ENCODE peak calls at places on chromosomes 12 and 14, in nine cellular contexts. Z is suprapubic skin, W is sigmoid colon, G is esophagus muscularis mucosa, T is prostate gland, S is transverse colon, I is stomach, Q is HepG2, Y is K562. B is an unnamed sample.

GRCh38 chr14:102933618-102934231 is 11.3 kb downstream of the AMN start:
- DNase-seq in W (no peak), Z (no peak), T (no peak), S (no peak), Y (no peak), G (no peak), Q (peak; percentile 21), I (no peak), B (no peak)

GRCh38 chr12:131106542-131106941 is 152.8 kb downstream of the ADGRD1 start:
- DNase-seq in Z (peak; percentile 20), Q (no peak), W (peak; percentile 24), G (no peak), S (no peak), I (no peak), Y (no peak), T (no peak), B (no peak)

GRCh38 chr12:992647-993046 is 1.6 kb downstream of the ERC1 start:
- DNase-seq in I (no peak), W (no peak), T (no peak), S (no peak), Z (no peak), Y (no peak), Q (no peak), G (no peak), B (no peak)

GRCh38 chr14:71475916-71476315 is 456.3 kb upstream of the RGS6 start:
- DNase-seq in T (no peak), G (no peak), I (no peak), Q (no peak), Z (no peak), S (no peak), Y (no peak), W (no peak), B (no peak)

GRCh38 chr12:122371475-122372045 is 50.9 kb downstream of the CLIP1 start:
- DNase-seq in T (no peak), W (no peak), Z (no peak), S (no peak), I (no peak), Y (no peak), Q (no peak), G (no peak), B (no peak)

GRCh38 chr12:104673294-104674062 is 216.7 kb downstream of the CHST11 start:
- DNase-seq in Z (no peak), W (no peak), T (no peak), S (no peak), Q (no peak), I (no peak), G (no peak), Y (no peak), B (no peak)

GRCh38 chr14:61051046-61051445 is 70.0 kb downstream of the SLC38A6 start:
- DNase-seq in S (no peak), W (no peak), G (no peak), Q (no peak), T (no peak), I (no peak), Y (no peak), Z (no peak), B (no peak)

GRCh38 chr12:752673-753400 is 458 bp downstream of the WNK1 start:
- DNase-seq in T (peak; percentile 38), Y (peak; percentile 57), Z (peak; percentile 84), W (no peak), I (peak; percentile 68), S (peak; percentile 69), G (no peak), Q (no peak), B (no peak)

GRCh38 chr12:120101182-120101581 is 15.4 kb downstream of the RAB35 start:
- DNase-seq in Q (no peak), Y (no peak), S (peak; percentile 37), I (peak; percentile 46), W (no peak), T (no peak), G (no peak), Z (no peak), B (no peak)

GRCh38 chr12:82357340-82357739 is 847 bp downstream of the CCDC59 start:
- DNase-seq in Y (no peak), Q (no peak), G (no peak), I (no peak), S (no peak), T (no peak), W (no peak), Z (no peak), B (no peak)

GRCh38 chr14:32354716-32355115 is 25.6 kb downstream of the AKAP6 start:
- DNase-seq in Z (no peak), Y (no peak), Q (peak; percentile 34), W (no peak), T (no peak), S (no peak), I (no peak), G (peak; percentile 80), B (no peak)

GRCh38 chr12:116502989-116503496 is 56.1 kb upstream of the MAP1LC3B2 start:
- DNase-seq in T (no peak), I (peak; percentile 41), S (no peak), Z (no peak), Q (peak; percentile 63), Y (no peak), W (no peak), G (no peak), B (no peak)

GRCh38 chr12:116504438-116504837 is 54.7 kb upstream of the MAP1LC3B2 start:
- DNase-seq in W (no peak), Z (no peak), G (no peak), Q (no peak), T (no peak), I (no peak), Y (no peak), S (no peak), B (no peak)

GRCh38 chr12:116513944-116514343 is 45.2 kb upstream of the MAP1LC3B2 start:
- DNase-seq in T (no peak), Y (no peak), S (no peak), Q (no peak), G (no peak), Z (no peak), I (no peak), W (no peak), B (no peak)

GRCh38 chr12:116506697-116507064 is 52.5 kb upstream of the MAP1LC3B2 start:
- DNase-seq in I (no peak), W (no peak), T (no peak), S (no peak), Q (no peak), Z (no peak), G (no peak), Y (no peak), B (no peak)

DNA sequence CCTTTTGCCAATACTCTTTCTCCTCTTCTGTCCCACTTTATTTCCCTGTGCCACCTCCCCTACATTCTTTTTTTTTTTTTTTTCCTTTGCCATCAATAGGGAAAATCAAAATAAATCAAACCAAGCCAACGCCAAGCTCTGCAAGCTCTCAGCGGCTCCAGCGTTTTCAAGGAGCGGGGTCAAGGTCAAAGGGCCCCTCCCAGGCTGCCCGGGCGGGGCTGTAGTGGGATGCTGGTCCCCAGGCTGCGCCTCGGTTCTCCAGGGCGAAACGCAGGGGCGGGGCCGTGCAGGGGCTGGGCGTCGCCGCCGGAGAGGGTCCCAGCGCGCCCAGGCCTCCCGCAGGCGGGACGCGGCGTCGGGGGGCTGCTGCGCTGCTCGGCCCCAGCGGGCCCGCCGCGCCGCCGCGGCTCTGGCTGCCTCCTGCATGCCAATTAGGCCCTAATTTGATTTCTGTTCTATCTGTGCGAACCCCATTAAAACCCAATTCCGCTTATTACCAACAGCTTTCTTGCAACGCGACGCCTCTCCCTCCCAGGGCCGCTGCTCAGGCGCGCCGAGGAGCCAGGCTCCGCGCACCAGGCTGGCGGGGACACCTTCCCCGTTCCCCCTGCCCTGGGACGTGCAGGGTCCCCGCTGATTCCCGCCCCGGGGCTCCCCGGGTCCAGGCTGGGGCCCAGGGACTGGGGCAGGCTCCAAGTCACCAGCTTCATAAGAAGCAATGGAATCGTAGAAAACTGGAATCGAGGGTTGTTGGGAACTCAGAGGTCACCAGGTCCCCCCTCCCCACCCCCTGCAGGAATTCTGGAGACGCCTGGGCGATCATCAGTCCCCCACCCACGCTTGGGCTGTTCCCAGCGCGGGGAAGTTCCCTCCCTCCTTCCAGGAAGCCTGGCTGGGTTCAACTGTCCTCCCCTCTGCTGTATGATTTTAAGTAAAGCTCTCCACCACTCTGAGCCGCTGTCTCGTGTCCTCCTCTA is 50.7 kb upstream of the MAP1LC3B2 start:
- DNase-seq in T (no peak), W (peak; percentile 77), G (no peak), Y (peak; percentile 53), Z (no peak), I (no peak), Q (no peak), S (peak; percentile 39), B (no peak)
- TF ChIP-seq POLR2AphosphoS5 in T (no peak), W (no peak), G (no peak), Y (no peak), Z (no peak), I (no peak), Q (no peak), S (no peak), B (peak; percentile 25)

GRCh38 chr12:68639396-68639767 is 28.7 kb downstream of the RAP1B start:
- DNase-seq in Y (no peak), I (no peak), Q (no peak), S (no peak), Z (no peak), W (no peak), G (no peak), T (no peak), B (no peak)

GRCh38 chr12:68638171-68638570 is 27.5 kb downstream of the RAP1B start:
- DNase-seq in I (no peak), T (no peak), Q (no peak), Y (no peak), W (no peak), Z (no peak), G (no peak), S (no peak), B (no peak)

GRCh38 chr12:68636268-68636667 is 25.6 kb downstream of the RAP1B start:
- DNase-seq in I (no peak), Z (no peak), S (no peak), G (no peak), W (no peak), T (no peak), Y (no peak), Q (no peak), B (no peak)

GRCh38 chr12:68641138-68641537 is 30.4 kb downstream of the RAP1B start:
- DNase-seq in Z (no peak), W (no peak), G (no peak), Y (no peak), S (peak; percentile 34), I (no peak), T (no peak), Q (no peak), B (no peak)

GRCh38 chr12:68638721-68639395 is 28.2 kb downstream of the RAP1B start:
- DNase-seq in Z (no peak), W (no peak), Y (no peak), T (no peak), S (no peak), I (no peak), Q (no peak), G (no peak), B (no peak)
- TF ChIP-seq POLR2AphosphoS5 in Z (no peak), W (no peak), Y (no peak), T (no peak), S (no peak), I (no peak), Q (no peak), G (no peak), B (no peak)

GRCh38 chr12:106956048-106956935 is 585 bp downstream of the TMEM263 start:
- DNase-seq in W (peak; percentile 88), I (peak; percentile 67), Z (peak; percentile 86), Y (peak; percentile 67), T (peak; percentile 46), G (no peak), Q (peak; percentile 87), S (peak; percentile 67), B (peak; percentile 90)
- TF ChIP-seq POLR2AphosphoS5 in W (peak; percentile 83), I (no peak), Z (no peak), Y (peak; percentile 47), T (no peak), G (peak; percentile 65), Q (peak; percentile 81), S (peak; percentile 49), B (no peak)

GRCh38 chr12:123670882-123671728 is at the start of gene TCTN2:
- DNase-seq in T (peak; percentile 95), W (peak; percentile 98), I (peak; percentile 97), G (peak; percentile 100), Z (peak; percentile 98), S (peak; percentile 96), Y (peak; percentile 100), Q (peak; percentile 85), B (peak; percentile 95)
- TF ChIP-seq POLR2AphosphoS5 in T (peak; percentile 82), W (peak; percentile 65), I (no peak), G (peak; percentile 71), Z (no peak), S (no peak), Y (no peak), Q (peak; percentile 39), B (peak; percentile 73)